ENCODE peak calls at places on chromosome 15, in seven cellular contexts. B is hippocampal formation, F is posterior cingulate gyrus, E is C1 segment of cervical spinal cord, S is suprapubic skin, C is NCI-H82, L is iPS-NIHi11. P is an unnamed sample.

GRCh38 chr15:43912991-43913927 is 86.5 kb downstream of the WDR76 start:
- DNase-seq in B (peak; percentile 53), F (no peak), E (no peak), S (no peak), C (no peak), L (no peak), P (no peak)

GRCh38 chr15:70815604-70816003 is 38.4 kb downstream of the LARP6 start:
- DNase-seq in B (no peak), F (no peak), E (no peak), S (no peak), C (no peak), L (no peak), P (no peak)

GRCh38 chr15:65789759-65790158 is 2.3 kb downstream of the DENND4A start:
- DNase-seq in B (no peak), F (no peak), E (no peak), S (no peak), C (no peak), L (no peak), P (no peak)

GRCh38 chr15:37125143-37125542 is 24.8 kb upstream of the MEIS2 start:
- DNase-seq in B (no peak), F (no peak), E (no peak), S (no peak), C (no peak), L (no peak), P (no peak)

GRCh38 chr15:67801926-67802914 is 23.1 kb upstream of the SKOR1 start:
- DNase-seq in B (no peak), F (no peak), E (no peak), S (no peak), C (peak; percentile 43), L (no peak), P (no peak)

GRCh38 chr15:92845109-92845508 is 55.0 kb upstream of the CHD2 start:
- DNase-seq in B (no peak), F (no peak), E (no peak), S (no peak), C (no peak), L (no peak), P (no peak)

GRCh38 chr15:74788716-74789151 is 6.9 kb downstream of the CSK start:
- DNase-seq in B (no peak), F (no peak), E (no peak), S (no peak), C (no peak), L (no peak), P (no peak)

GRCh38 chr15:70093481-70094309 is 4.0 kb downstream of the TLE3 start:
- DNase-seq in B (no peak), F (no peak), E (no peak), S (no peak), C (no peak), L (no peak), P (no peak)

GRCh38 chr15:89781891-89782618 is 5.9 kb downstream of the MESP2 start:
- DNase-seq in B (no peak), F (no peak), E (no peak), S (no peak), C (no peak), L (peak; percentile 7), P (no peak)

GRCh38 chr15:65303687-65304392 is 637 bp upstream of the RNU5B-1 start:
- DNase-seq in B (peak; percentile 69), F (no peak), E (no peak), S (peak; percentile 80), C (peak; percentile 69), L (no peak), P (peak; percentile 47)

GRCh38 chr15:80403712-80404056 is 498 bp upstream of the ARNT2 start:
- DNase-seq in B (peak; percentile 68), F (peak; percentile 64), E (no peak), S (no peak), C (peak; percentile 25), L (peak; percentile 73), P (no peak)

GRCh38 chr15:45921978-45922377 is 287.1 kb downstream of the SQOR start:
- DNase-seq in B (no peak), F (no peak), E (no peak), S (no peak), C (no peak), L (no peak), P (no peak)

GRCh38 chr15:55434989-55435825 is 26.9 kb downstream of the PIERCE2 start:
- DNase-seq in B (peak; percentile 23), F (no peak), E (no peak), S (no peak), C (peak; percentile 78), L (peak; percentile 45), P (peak; percentile 68)

GRCh38 chr15:74795961-74796625 is 14.2 kb downstream of the CSK start:
- DNase-seq in B (no peak), F (no peak), E (no peak), S (no peak), C (no peak), L (no peak), P (no peak)

GRCh38 chr15:44676676-44677075 is 13.2 kb upstream of the SPG11 start:
- DNase-seq in B (no peak), F (no peak), E (no peak), S (no peak), C (no peak), L (no peak), P (no peak)

GRCh38 chr15:39936681-39937080 is 2.8 kb downstream of the EIF2AK4 start:
- DNase-seq in B (no peak), F (no peak), E (no peak), S (no peak), C (no peak), L (no peak), P (no peak)

GRCh38 chr15:67039349-67040075 is 25.9 kb upstream of the SMAD3 start:
- DNase-seq in B (no peak), F (no peak), E (no peak), S (no peak), C (no peak), L (peak; percentile 67), P (no peak)

GRCh38 chr15:70033109-70033508 is 64.6 kb downstream of the TLE3 start:
- DNase-seq in B (no peak), F (no peak), E (no peak), S (no peak), C (peak; percentile 68), L (no peak), P (peak; percentile 55)

GRCh38 chr15:92625297-92625980 is 30.1 kb downstream of the FAM174B start:
- DNase-seq in B (peak; percentile 50), F (no peak), E (no peak), S (no peak), C (no peak), L (no peak), P (no peak)

P was measured in SK-N-SH.